ENCODE peak calls at places on chromosomes 7 and 10, in eight cellular contexts. P, E, F, A, H, T, K and Q are unnamed samples.

GRCh38 chr7:37908221-37908788 is 8.3 kb downstream of the SFRP4 start:
- DNase-seq in K (no peak), T (peak), F (no peak), A (no peak), H (no peak), E (no peak), P (no peak), Q (no peak)

GRCh38 chr10:91541481-91541880 is 91.4 kb downstream of the PPP1R3C start:
- DNase-seq in F (no peak), A (no peak), E (no peak), K (no peak), P (no peak), T (no peak), H (no peak), Q (no peak)

GRCh38 chr10:97498841-97499560 is at the start of gene UBTD1:
- DNase-seq in A (peak), T (peak), H (no peak), E (peak), P (peak), K (peak), F (no peak), Q (peak)

GRCh38 chr7:8232999-8233847 is 28.7 kb downstream of the ICA1 start:
- DNase-seq in H (no peak), P (peak), F (no peak), A (no peak), E (no peak), K (no peak), T (no peak), Q (no peak)

GRCh38 chr10:42475168-42476098 is 162.9 kb downstream of the ZNF33B start:
- DNase-seq in F (no peak), E (no peak), T (peak), K (peak), H (no peak), A (no peak), P (no peak), Q (peak)

GRCh38 chr7:78587443-78588044 is 789.0 kb downstream of the PHTF2 start:
- DNase-seq in T (no peak), P (no peak), E (peak), H (no peak), K (no peak), A (no peak), F (peak), Q (no peak)

GRCh38 chr7:151060113-151060415 is 675 bp downstream of the SLC4A2 start:
- DNase-seq in P (no peak), T (peak), F (no peak), H (no peak), A (no peak), K (no peak), E (peak), Q (no peak)

GRCh38 chr7:54541941-54542618 is at the start of gene VSTM2A:
- DNase-seq in A (no peak), T (no peak), K (no peak), P (no peak), F (no peak), E (peak), H (no peak), Q (no peak)

GRCh38 chr7:31744294-31744874 is 57.4 kb downstream of the PPP1R17 start:
- DNase-seq in K (peak), F (peak), H (peak), A (no peak), E (peak), P (peak), T (peak), Q (no peak)

GRCh38 chr7:75599244-75599771 is 107.2 kb downstream of the SPDYE5 start:
- DNase-seq in K (no peak), T (no peak), F (no peak), E (no peak), A (no peak), H (no peak), P (no peak), Q (peak)